ENCODE peak calls at places on chromosomes 2 and 18, in ten cellular contexts. One of them, this sample, is unnamed.

GRCh38 chr2:198444800-198445287 is 640.5 kb downstream of the PLCL1 start:
- DNase-seq in memory B cell: no peak
- DNase-seq in nephron progenitor cell: no peak
- DNase-seq in NCI-H1092 treated with DMSO at 0.1 percent for 48 hours: no peak
- DNase-seq in BJ: no peak
- DNase-seq in activated naive CD4-positive, alpha-beta T cell treated with anti-CD3 and anti-CD28 coated beads, Interleukin-2, amount 10 ng/mL, durations not matched to agents 7 days and 5 days: no peak
- DNase-seq in NCI-H1694: no peak
- DNase-seq in Calu3: no peak
- DNase-seq in kidney epithelial cell: no peak
- DNase-seq in EH: no peak
- DNase-seq in this sample: no peak

GRCh38 chr18:13836559-13836958 is 12.6 kb downstream of the MC5R start:
- DNase-seq in kidney epithelial cell: no peak
- DNase-seq in activated naive CD4-positive, alpha-beta T cell treated with anti-CD3 and anti-CD28 coated beads, Interleukin-2, amount 10 ng/mL, durations not matched to agents 7 days and 5 days: no peak
- DNase-seq in memory B cell: no peak
- DNase-seq in NCI-H1694: no peak
- DNase-seq in Calu3: peak
- DNase-seq in EH: no peak
- DNase-seq in NCI-H1092 treated with DMSO at 0.1 percent for 48 hours: no peak
- DNase-seq in BJ: no peak
- DNase-seq in nephron progenitor cell: no peak
- DNase-seq in this sample: no peak

GRCh38 chr2:135525786-135526185 is 5.2 kb downstream of the ZRANB3 start:
- DNase-seq in NCI-H1092 treated with DMSO at 0.1 percent for 48 hours: no peak
- DNase-seq in kidney epithelial cell: no peak
- DNase-seq in NCI-H1694: no peak
- DNase-seq in memory B cell: no peak
- DNase-seq in BJ: no peak
- DNase-seq in Calu3: no peak
- DNase-seq in activated naive CD4-positive, alpha-beta T cell treated with anti-CD3 and anti-CD28 coated beads, Interleukin-2, amount 10 ng/mL, durations not matched to agents 7 days and 5 days: no peak
- DNase-seq in nephron progenitor cell: no peak
- DNase-seq in EH: no peak
- DNase-seq in this sample: no peak

GRCh38 chr2:234446404-234447076 is 50.3 kb downstream of the ARL4C start:
- DNase-seq in memory B cell: peak
- DNase-seq in activated naive CD4-positive, alpha-beta T cell treated with anti-CD3 and anti-CD28 coated beads, Interleukin-2, amount 10 ng/mL, durations not matched to agents 7 days and 5 days: peak
- DNase-seq in EH: no peak
- DNase-seq in BJ: no peak
- DNase-seq in kidney epithelial cell: no peak
- DNase-seq in Calu3: no peak
- DNase-seq in NCI-H1694: no peak
- DNase-seq in nephron progenitor cell: no peak
- DNase-seq in NCI-H1092 treated with DMSO at 0.1 percent for 48 hours: no peak
- DNase-seq in this sample: no peak

GRCh38 chr2:179022685-179023084 is 27.3 kb downstream of the CCDC141 start:
- DNase-seq in nephron progenitor cell: no peak
- DNase-seq in NCI-H1694: no peak
- DNase-seq in memory B cell: no peak
- DNase-seq in NCI-H1092 treated with DMSO at 0.1 percent for 48 hours: no peak
- DNase-seq in activated naive CD4-positive, alpha-beta T cell treated with anti-CD3 and anti-CD28 coated beads, Interleukin-2, amount 10 ng/mL, durations not matched to agents 7 days and 5 days: no peak
- DNase-seq in EH: no peak
- DNase-seq in BJ: no peak
- DNase-seq in Calu3: no peak
- DNase-seq in kidney epithelial cell: no peak
- DNase-seq in this sample: no peak

GRCh38 chr18:6370410-6370809 is 44.3 kb downstream of the L3MBTL4 start:
- DNase-seq in activated naive CD4-positive, alpha-beta T cell treated with anti-CD3 and anti-CD28 coated beads, Interleukin-2, amount 10 ng/mL, durations not matched to agents 7 days and 5 days: no peak
- DNase-seq in nephron progenitor cell: no peak
- DNase-seq in Calu3: no peak
- DNase-seq in memory B cell: no peak
- DNase-seq in BJ: no peak
- DNase-seq in kidney epithelial cell: no peak
- DNase-seq in NCI-H1694: peak
- DNase-seq in EH: no peak
- DNase-seq in NCI-H1092 treated with DMSO at 0.1 percent for 48 hours: peak
- DNase-seq in this sample: peak

GRCh38 chr18:54296017-54296416 is 26.7 kb downstream of the POLI start:
- DNase-seq in NCI-H1694: no peak
- DNase-seq in kidney epithelial cell: peak
- DNase-seq in NCI-H1092 treated with DMSO at 0.1 percent for 48 hours: no peak
- DNase-seq in BJ: no peak
- DNase-seq in EH: peak
- DNase-seq in activated naive CD4-positive, alpha-beta T cell treated with anti-CD3 and anti-CD28 coated beads, Interleukin-2, amount 10 ng/mL, durations not matched to agents 7 days and 5 days: no peak
- DNase-seq in memory B cell: no peak
- DNase-seq in Calu3: no peak
- DNase-seq in nephron progenitor cell: no peak
- DNase-seq in this sample: no peak

GRCh38 chr2:134104754-134105153 is 149.1 kb upstream of the MGAT5 start:
- DNase-seq in Calu3: no peak
- DNase-seq in memory B cell: no peak
- DNase-seq in EH: no peak
- DNase-seq in nephron progenitor cell: no peak
- DNase-seq in BJ: no peak
- DNase-seq in NCI-H1092 treated with DMSO at 0.1 percent for 48 hours: no peak
- DNase-seq in activated naive CD4-positive, alpha-beta T cell treated with anti-CD3 and anti-CD28 coated beads, Interleukin-2, amount 10 ng/mL, durations not matched to agents 7 days and 5 days: peak
- DNase-seq in NCI-H1694: no peak
- DNase-seq in kidney epithelial cell: no peak
- DNase-seq in this sample: no peak

GRCh38 chr2:233477548-233478433 is 88.8 kb downstream of the USP40 start:
- DNase-seq in memory B cell: no peak
- DNase-seq in NCI-H1694: no peak
- DNase-seq in EH: no peak
- DNase-seq in BJ: no peak
- DNase-seq in kidney epithelial cell: no peak
- DNase-seq in NCI-H1092 treated with DMSO at 0.1 percent for 48 hours: no peak
- DNase-seq in Calu3: no peak
- DNase-seq in nephron progenitor cell: no peak
- DNase-seq in activated naive CD4-positive, alpha-beta T cell treated with anti-CD3 and anti-CD28 coated beads, Interleukin-2, amount 10 ng/mL, durations not matched to agents 7 days and 5 days: no peak
- DNase-seq in this sample: no peak

GRCh38 chr18:75105551-75106254 is 103.2 kb downstream of the PTGR3 start:
- DNase-seq in EH: no peak
- DNase-seq in NCI-H1092 treated with DMSO at 0.1 percent for 48 hours: no peak
- DNase-seq in kidney epithelial cell: no peak
- DNase-seq in activated naive CD4-positive, alpha-beta T cell treated with anti-CD3 and anti-CD28 coated beads, Interleukin-2, amount 10 ng/mL, durations not matched to agents 7 days and 5 days: no peak
- DNase-seq in memory B cell: no peak
- DNase-seq in NCI-H1694: no peak
- DNase-seq in Calu3: no peak
- DNase-seq in BJ: no peak
- DNase-seq in nephron progenitor cell: no peak
- DNase-seq in this sample: no peak

GRCh38 chr2:232255033-232255432 is 123.5 kb upstream of the ALPP start:
- DNase-seq in nephron progenitor cell: no peak
- DNase-seq in kidney epithelial cell: no peak
- DNase-seq in NCI-H1092 treated with DMSO at 0.1 percent for 48 hours: no peak
- DNase-seq in EH: no peak
- DNase-seq in memory B cell: no peak
- DNase-seq in NCI-H1694: no peak
- DNase-seq in activated naive CD4-positive, alpha-beta T cell treated with anti-CD3 and anti-CD28 coated beads, Interleukin-2, amount 10 ng/mL, durations not matched to agents 7 days and 5 days: no peak
- DNase-seq in Calu3: no peak
- DNase-seq in BJ: no peak
- DNase-seq in this sample: no peak

GRCh38 chr2:181810823-181811695 is 80.5 kb upstream of the ITPRID2 start:
- DNase-seq in nephron progenitor cell: no peak
- DNase-seq in kidney epithelial cell: peak
- DNase-seq in memory B cell: no peak
- DNase-seq in activated naive CD4-positive, alpha-beta T cell treated with anti-CD3 and anti-CD28 coated beads, Interleukin-2, amount 10 ng/mL, durations not matched to agents 7 days and 5 days: no peak
- DNase-seq in BJ: no peak
- DNase-seq in NCI-H1694: no peak
- DNase-seq in EH: peak
- DNase-seq in NCI-H1092 treated with DMSO at 0.1 percent for 48 hours: no peak
- DNase-seq in Calu3: peak
- DNase-seq in this sample: peak

GRCh38 chr18:35051978-35052377 is 10.8 kb downstream of the MAPRE2 start:
- DNase-seq in NCI-H1694: no peak
- DNase-seq in BJ: no peak
- DNase-seq in Calu3: no peak
- DNase-seq in nephron progenitor cell: no peak
- DNase-seq in memory B cell: no peak
- DNase-seq in NCI-H1092 treated with DMSO at 0.1 percent for 48 hours: no peak
- DNase-seq in EH: peak
- DNase-seq in kidney epithelial cell: no peak
- DNase-seq in activated naive CD4-positive, alpha-beta T cell treated with anti-CD3 and anti-CD28 coated beads, Interleukin-2, amount 10 ng/mL, durations not matched to agents 7 days and 5 days: no peak
- DNase-seq in this sample: no peak

GRCh38 chr2:71510196-71510807 is 56.9 kb downstream of the DYSF start:
- DNase-seq in nephron progenitor cell: peak
- DNase-seq in kidney epithelial cell: no peak
- DNase-seq in memory B cell: peak
- DNase-seq in Calu3: peak
- DNase-seq in NCI-H1694: peak
- DNase-seq in EH: peak
- DNase-seq in NCI-H1092 treated with DMSO at 0.1 percent for 48 hours: peak
- DNase-seq in BJ: no peak
- DNase-seq in activated naive CD4-positive, alpha-beta T cell treated with anti-CD3 and anti-CD28 coated beads, Interleukin-2, amount 10 ng/mL, durations not matched to agents 7 days and 5 days: peak
- DNase-seq in this sample: peak

GRCh38 chr2:57076856-57077255 is 893.1 kb downstream of the CCDC85A start:
- DNase-seq in kidney epithelial cell: no peak
- DNase-seq in NCI-H1092 treated with DMSO at 0.1 percent for 48 hours: no peak
- DNase-seq in Calu3: no peak
- DNase-seq in nephron progenitor cell: no peak
- DNase-seq in memory B cell: no peak
- DNase-seq in BJ: no peak
- DNase-seq in NCI-H1694: no peak
- DNase-seq in EH: peak
- DNase-seq in activated naive CD4-positive, alpha-beta T cell treated with anti-CD3 and anti-CD28 coated beads, Interleukin-2, amount 10 ng/mL, durations not matched to agents 7 days and 5 days: no peak
- DNase-seq in this sample: no peak

GRCh38 chr2:107633580-107634147 is 193.0 kb upstream of the RGPD4 start:
- DNase-seq in activated naive CD4-positive, alpha-beta T cell treated with anti-CD3 and anti-CD28 coated beads, Interleukin-2, amount 10 ng/mL, durations not matched to agents 7 days and 5 days: no peak
- DNase-seq in kidney epithelial cell: peak
- DNase-seq in NCI-H1092 treated with DMSO at 0.1 percent for 48 hours: no peak
- DNase-seq in BJ: peak
- DNase-seq in NCI-H1694: no peak
- DNase-seq in Calu3: no peak
- DNase-seq in memory B cell: no peak
- DNase-seq in EH: peak
- DNase-seq in nephron progenitor cell: no peak
- DNase-seq in this sample: no peak

GRCh38 chr2:24175631-24176030 is 778 bp downstream of the FAM228A start:
- DNase-seq in nephron progenitor cell: no peak
- DNase-seq in BJ: no peak
- DNase-seq in Calu3: no peak
- DNase-seq in memory B cell: no peak
- DNase-seq in NCI-H1694: no peak
- DNase-seq in NCI-H1092 treated with DMSO at 0.1 percent for 48 hours: no peak
- DNase-seq in kidney epithelial cell: no peak
- DNase-seq in activated naive CD4-positive, alpha-beta T cell treated with anti-CD3 and anti-CD28 coated beads, Interleukin-2, amount 10 ng/mL, durations not matched to agents 7 days and 5 days: no peak
- DNase-seq in EH: peak
- DNase-seq in this sample: no peak